ENCODE peak calls at places on chromosomes 2 and 18, in five cellular contexts. One of them, this sample, is unnamed. For H3K9me3, the result is how much of the 10 kb centered on the place peaks cover.

GRCh38 chr18:30971338-30971956 is 71.1 kb downstream of the DSC3 start:
- DNase-seq in CD4-positive, alpha-beta T cell: no peak
- DNase-seq in tibial artery: no peak
- DNase-seq in cardiac muscle cell: peak
- DNase-seq in tibial nerve: no peak
- DNase-seq in this sample: no peak

GRCh38 chr18:10015941-10016819 is 102.4 kb downstream of the VAPA start:
- DNase-seq in CD4-positive, alpha-beta T cell: no peak
- DNase-seq in tibial artery: no peak
- DNase-seq in cardiac muscle cell: peak
- DNase-seq in tibial nerve: no peak
- DNase-seq in this sample: no peak

GRCh38 chr2:140108706-140109472 is 1328.7 kb upstream of the NXPH2 start:
- DNase-seq in CD4-positive, alpha-beta T cell: no peak
- DNase-seq in tibial artery: no peak
- DNase-seq in cardiac muscle cell: no peak
- DNase-seq in tibial nerve: no peak
- DNase-seq in this sample: no peak

GRCh38 chr2:15939854-15940660 is at the start of gene MYCN:
- DNase-seq in CD4-positive, alpha-beta T cell: peak
- DNase-seq in tibial artery: no peak
- DNase-seq in cardiac muscle cell: peak
- DNase-seq in tibial nerve: peak
- DNase-seq in this sample: no peak

GRCh38 chr2:190443778-190444481 is 35.8 kb downstream of the MFSD6 start:
- DNase-seq in CD4-positive, alpha-beta T cell: no peak
- DNase-seq in tibial artery: no peak
- DNase-seq in cardiac muscle cell: peak
- DNase-seq in tibial nerve: no peak
- DNase-seq in this sample: no peak

GRCh38 chr2:20138696-20139095 is 86.2 kb downstream of the SDC1 start:
- DNase-seq in CD4-positive, alpha-beta T cell: no peak
- DNase-seq in tibial artery: no peak
- DNase-seq in cardiac muscle cell: no peak
- DNase-seq in tibial nerve: no peak
- DNase-seq in this sample: no peak

GRCh38 chr18:25176516-25177042 is 175.4 kb downstream of the ZNF521 start:
- DNase-seq in CD4-positive, alpha-beta T cell: no peak
- DNase-seq in tibial artery: no peak
- DNase-seq in cardiac muscle cell: no peak
- DNase-seq in tibial nerve: no peak
- DNase-seq in this sample: no peak

GRCh38 chr2:172996387-172996961 is 79.2 kb upstream of the MAP3K20 start:
- DNase-seq in CD4-positive, alpha-beta T cell: no peak
- DNase-seq in tibial artery: no peak
- DNase-seq in cardiac muscle cell: no peak
- DNase-seq in tibial nerve: no peak
- DNase-seq in this sample: no peak

GRCh38 chr2:234463626-234464290 is 33.1 kb downstream of the ARL4C start:
- DNase-seq in CD4-positive, alpha-beta T cell: peak
- DNase-seq in tibial artery: no peak
- DNase-seq in cardiac muscle cell: no peak
- DNase-seq in tibial nerve: no peak
- DNase-seq in this sample: peak

GRCh38 chr2:84204995-84205394 is 254.1 kb downstream of the SUCLG1 start:
- DNase-seq in CD4-positive, alpha-beta T cell: no peak
- DNase-seq in tibial artery: no peak
- DNase-seq in cardiac muscle cell: no peak
- DNase-seq in tibial nerve: no peak
- DNase-seq in this sample: no peak

GRCh38 chr2:226892729-226893128 is 56.9 kb downstream of the RHBDD1 start:
- DNase-seq in CD4-positive, alpha-beta T cell: no peak
- DNase-seq in tibial artery: no peak
- DNase-seq in cardiac muscle cell: peak
- DNase-seq in tibial nerve: no peak
- DNase-seq in this sample: no peak

GRCh38 chr2:241507430-241508239 is 749 bp downstream of the STK25 start:
- DNase-seq in CD4-positive, alpha-beta T cell: peak
- DNase-seq in tibial artery: peak
- DNase-seq in cardiac muscle cell: peak
- DNase-seq in tibial nerve: no peak
- DNase-seq in this sample: peak

GRCh38 chr2:191995285-191995684 is 148.4 kb upstream of the CAVIN2 start:
- DNase-seq in CD4-positive, alpha-beta T cell: no peak
- DNase-seq in tibial artery: no peak
- DNase-seq in cardiac muscle cell: no peak
- DNase-seq in tibial nerve: no peak
- DNase-seq in this sample: no peak

GRCh38 chr2:47038656-47039501 is 116.2 kb downstream of the STPG4 start:
- DNase-seq in CD4-positive, alpha-beta T cell: no peak
- DNase-seq in tibial artery: no peak
- DNase-seq in cardiac muscle cell: no peak
- DNase-seq in tibial nerve: no peak
- DNase-seq in this sample: no peak

GRCh38 chr2:118249970-118250369 is 161.7 kb downstream of the INSIG2 start:
- DNase-seq in CD4-positive, alpha-beta T cell: no peak
- DNase-seq in tibial artery: no peak
- DNase-seq in cardiac muscle cell: peak
- DNase-seq in tibial nerve: no peak
- DNase-seq in this sample: no peak

GRCh38 chr2:233463586-233463985 is 103.0 kb downstream of the USP40 start:
- DNase-seq in CD4-positive, alpha-beta T cell: no peak
- DNase-seq in tibial artery: no peak
- DNase-seq in cardiac muscle cell: no peak
- DNase-seq in tibial nerve: peak
- DNase-seq in this sample: no peak

GRCh38 chr18:74375999-74376398 is 60.4 kb downstream of the C18orf63 start:
- DNase-seq in CD4-positive, alpha-beta T cell: no peak
- DNase-seq in tibial artery: no peak
- DNase-seq in cardiac muscle cell: no peak
- DNase-seq in tibial nerve: no peak
- DNase-seq in this sample: no peak

GRCh38 chr18:79528296-79528695 is 132.6 kb downstream of the NFATC1 start:
- DNase-seq in CD4-positive, alpha-beta T cell: no peak
- DNase-seq in tibial artery: peak
- DNase-seq in cardiac muscle cell: no peak
- DNase-seq in tibial nerve: no peak
- DNase-seq in this sample: no peak

GRCh38 chr2:94979406-94980375 is 45.8 kb upstream of the MAL start:
- DNase-seq in CD4-positive, alpha-beta T cell: no peak
- DNase-seq in tibial artery: no peak
- DNase-seq in cardiac muscle cell: no peak
- DNase-seq in tibial nerve: no peak
- DNase-seq in this sample: no peak

GRCh38 chr2:188293601-188294482 is 2.2 kb downstream of the GULP1 start:
- DNase-seq in CD4-positive, alpha-beta T cell: no peak
- DNase-seq in tibial artery: peak
- DNase-seq in cardiac muscle cell: peak
- DNase-seq in tibial nerve: peak
- DNase-seq in this sample: no peak

GRCh38 chr2:200408428-200409311 is 101.2 kb downstream of the KCTD18 start:
- DNase-seq in CD4-positive, alpha-beta T cell: no peak
- DNase-seq in tibial artery: no peak
- DNase-seq in cardiac muscle cell: peak
- DNase-seq in tibial nerve: no peak
- DNase-seq in this sample: no peak

GRCh38 chr2:241854342-241855244 is 4.1 kb downstream of the PDCD1 start:
- DNase-seq in CD4-positive, alpha-beta T cell: no peak
- DNase-seq in tibial artery: no peak
- DNase-seq in cardiac muscle cell: peak
- DNase-seq in tibial nerve: no peak
- DNase-seq in this sample: no peak

GRCh38 chr2:8627019-8627691 is 54.7 kb upstream of the ID2 start:
- DNase-seq in CD4-positive, alpha-beta T cell: no peak
- DNase-seq in tibial artery: no peak
- DNase-seq in cardiac muscle cell: no peak
- DNase-seq in tibial nerve: no peak
- DNase-seq in this sample: no peak

GRCh38 chr18:39453356-39453755 is 1887.8 kb upstream of the CELF4 start:
- DNase-seq in CD4-positive, alpha-beta T cell: no peak
- DNase-seq in tibial artery: no peak
- DNase-seq in cardiac muscle cell: no peak
- DNase-seq in tibial nerve: no peak
- DNase-seq in this sample: no peak

GRCh38 chr2:8626572-8626971 is 55.3 kb upstream of the ID2 start:
- DNase-seq in CD4-positive, alpha-beta T cell: no peak
- DNase-seq in tibial artery: no peak
- DNase-seq in cardiac muscle cell: peak
- DNase-seq in tibial nerve: no peak
- DNase-seq in this sample: no peak

GRCh38 chr2:227824711-227825110 is 11.1 kb downstream of the CCL20 start:
- DNase-seq in CD4-positive, alpha-beta T cell: no peak
- DNase-seq in tibial artery: no peak
- DNase-seq in cardiac muscle cell: no peak
- DNase-seq in tibial nerve: no peak
- DNase-seq in this sample: no peak

GRCh38 chr2:195498839-195499490 is 158.1 kb upstream of the SLC39A10 start:
- DNase-seq in CD4-positive, alpha-beta T cell: no peak
- DNase-seq in tibial artery: no peak
- DNase-seq in cardiac muscle cell: peak
- DNase-seq in tibial nerve: no peak
- DNase-seq in this sample: no peak

GRCh38 chr2:120430501-120430830 is 84.5 kb downstream of the INHBB start:
- DNase-seq in CD4-positive, alpha-beta T cell: no peak
- DNase-seq in tibial artery: no peak
- DNase-seq in cardiac muscle cell: no peak
- DNase-seq in tibial nerve: no peak
- DNase-seq in this sample: no peak

GRCh38 chr2:14220101-14220500 is 412.4 kb upstream of the LRATD1 start:
- DNase-seq in CD4-positive, alpha-beta T cell: no peak
- DNase-seq in tibial artery: no peak
- DNase-seq in cardiac muscle cell: no peak
- DNase-seq in tibial nerve: no peak
- DNase-seq in this sample: no peak

GRCh38 chr2:14219306-14219705 is 413.2 kb upstream of the LRATD1 start:
- DNase-seq in CD4-positive, alpha-beta T cell: no peak
- DNase-seq in tibial artery: no peak
- DNase-seq in cardiac muscle cell: no peak
- DNase-seq in tibial nerve: no peak
- DNase-seq in this sample: no peak

GRCh38 chr2:14223576-14223975 is 408.9 kb upstream of the LRATD1 start:
- DNase-seq in CD4-positive, alpha-beta T cell: no peak
- DNase-seq in tibial artery: no peak
- DNase-seq in cardiac muscle cell: no peak
- DNase-seq in tibial nerve: no peak
- DNase-seq in this sample: no peak
- H3K9me3 ChIP-seq in CD4-positive, alpha-beta T cell: under half
- H3K9me3 ChIP-seq in tibial artery: under half
- H3K9me3 ChIP-seq in cardiac muscle cell: under half
- H3K9me3 ChIP-seq in tibial nerve: under half
- H3K9me3 ChIP-seq in this sample: under half

DNA sequence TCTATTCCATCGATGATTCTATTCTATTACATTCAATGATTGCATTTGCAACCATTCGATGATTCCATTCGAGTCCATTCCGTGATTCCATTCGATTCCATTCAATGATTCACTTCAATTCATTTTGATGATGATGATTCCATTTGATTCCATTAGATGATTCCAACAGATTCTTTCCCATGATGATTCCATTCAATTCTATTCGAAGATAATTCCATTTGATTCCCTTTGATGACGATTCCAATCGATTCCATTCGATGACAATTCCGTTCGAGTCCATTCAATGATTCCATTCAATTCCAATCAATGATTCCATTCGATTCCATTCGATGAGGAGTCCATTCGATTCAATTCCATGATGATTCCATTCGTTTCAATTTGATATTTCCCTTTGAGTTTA is 1088.8 kb downstream of the RPIA start:
- DNase-seq in CD4-positive, alpha-beta T cell: no peak
- DNase-seq in tibial artery: no peak
- DNase-seq in cardiac muscle cell: no peak
- DNase-seq in tibial nerve: no peak
- DNase-seq in this sample: no peak
- H3K9me3 ChIP-seq in CD4-positive, alpha-beta T cell: half or more
- H3K9me3 ChIP-seq in tibial artery: under half
- H3K9me3 ChIP-seq in cardiac muscle cell: half or more
- H3K9me3 ChIP-seq in tibial nerve: under half
- H3K9me3 ChIP-seq in this sample: under half

GRCh38 chr2:97991081-97991856 is 4.5 kb downstream of the TMEM131 start:
- DNase-seq in CD4-positive, alpha-beta T cell: no peak
- DNase-seq in tibial artery: no peak
- DNase-seq in cardiac muscle cell: no peak
- DNase-seq in tibial nerve: no peak
- DNase-seq in this sample: no peak
- H3K9me3 ChIP-seq in CD4-positive, alpha-beta T cell: under half
- H3K9me3 ChIP-seq in tibial artery: under half
- H3K9me3 ChIP-seq in cardiac muscle cell: under half
- H3K9me3 ChIP-seq in tibial nerve: under half
- H3K9me3 ChIP-seq in this sample: under half

GRCh38 chr18:4808891-4809290 is 353.8 kb upstream of the DLGAP1 start:
- DNase-seq in CD4-positive, alpha-beta T cell: no peak
- DNase-seq in tibial artery: no peak
- DNase-seq in cardiac muscle cell: no peak
- DNase-seq in tibial nerve: no peak
- DNase-seq in this sample: no peak

GRCh38 chr18:4806342-4806741 is 351.2 kb upstream of the DLGAP1 start:
- DNase-seq in CD4-positive, alpha-beta T cell: no peak
- DNase-seq in tibial artery: no peak
- DNase-seq in cardiac muscle cell: no peak
- DNase-seq in tibial nerve: no peak
- DNase-seq in this sample: no peak

GRCh38 chr18:4802296-4802695 is 347.2 kb upstream of the DLGAP1 start:
- DNase-seq in CD4-positive, alpha-beta T cell: no peak
- DNase-seq in tibial artery: no peak
- DNase-seq in cardiac muscle cell: no peak
- DNase-seq in tibial nerve: no peak
- DNase-seq in this sample: no peak

GRCh38 chr18:4807495-4808293 is 352.6 kb upstream of the DLGAP1 start:
- DNase-seq in CD4-positive, alpha-beta T cell: no peak
- DNase-seq in tibial artery: no peak
- DNase-seq in cardiac muscle cell: no peak
- DNase-seq in tibial nerve: no peak
- DNase-seq in this sample: no peak
- H3K9me3 ChIP-seq in CD4-positive, alpha-beta T cell: under half
- H3K9me3 ChIP-seq in tibial artery: under half
- H3K9me3 ChIP-seq in cardiac muscle cell: under half
- H3K9me3 ChIP-seq in tibial nerve: under half
- H3K9me3 ChIP-seq in this sample: under half

DNA sequence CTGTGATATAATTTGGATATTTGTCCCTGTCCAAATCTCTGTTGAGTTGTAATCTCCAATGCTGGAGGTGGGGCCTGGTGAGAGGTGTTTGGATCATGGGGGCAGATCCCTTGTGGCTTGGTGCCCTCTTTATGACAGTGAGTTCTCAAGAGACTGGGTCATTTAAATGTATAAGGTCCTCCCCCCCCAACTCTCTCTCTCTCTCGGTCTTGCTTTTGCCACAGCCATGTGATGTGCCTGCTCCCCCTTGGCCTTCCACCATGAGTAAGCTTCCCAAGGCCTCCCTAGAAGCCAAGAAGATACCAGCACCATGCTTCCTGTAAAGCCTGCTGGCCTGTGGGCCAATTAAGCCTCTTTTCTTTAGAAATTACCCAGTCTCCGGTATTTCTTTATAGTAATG is 58.6 kb downstream of the FN1 start:
- DNase-seq in CD4-positive, alpha-beta T cell: no peak
- DNase-seq in tibial artery: no peak
- DNase-seq in cardiac muscle cell: peak
- DNase-seq in tibial nerve: no peak
- DNase-seq in this sample: no peak
- H3K9me3 ChIP-seq in CD4-positive, alpha-beta T cell: under half
- H3K9me3 ChIP-seq in tibial artery: under half
- H3K9me3 ChIP-seq in cardiac muscle cell: under half
- H3K9me3 ChIP-seq in tibial nerve: under half
- H3K9me3 ChIP-seq in this sample: under half

This sample was measured in T-helper 17 cell.